ENCODE peak calls at places on chromosomes 6 and 20, in six cellular contexts. V is heart left ventricle, M is breast epithelium, R is IMR-90, U is HCT116, E is prostate gland. X is an unnamed sample.
A peak's percentile ranks its signal among the peaks of the same experiment; 100 is the strongest.

GRCh38 chr6:44309092-44309491 is 4.1 kb downstream of the AARS2 start:
- DNase-seq in R (peak; percentile 85), V (no peak), E (no peak), U (no peak), M (no peak), X (no peak)

GRCh38 chr6:43428112-43428570 is 800 bp downstream of the ABCC10 start:
- DNase-seq in U (no peak), V (no peak), E (no peak), R (no peak), M (no peak), X (no peak)

GRCh38 chr6:90290991-90291390 is 5.7 kb downstream of the BACH2 start:
- DNase-seq in M (no peak), E (no peak), U (no peak), R (peak; percentile 13), V (no peak), X (no peak)

GRCh38 chr6:165799736-165800135 is 136.7 kb upstream of the PDE10A start:
- DNase-seq in M (no peak), E (no peak), V (no peak), U (no peak), R (no peak), X (peak; percentile 31)

GRCh38 chr20:881051-881820 is 34.9 kb downstream of the ANGPT4 start:
- DNase-seq in E (no peak), R (peak; percentile 31), U (peak; percentile 74), V (no peak), M (no peak), X (no peak)

GRCh38 chr6:144110210-144110609 is 14.8 kb upstream of the SF3B5 start:
- DNase-seq in M (no peak), R (no peak), E (no peak), U (no peak), V (no peak), X (no peak)

GRCh38 chr6:156731436-156731835 is 45.7 kb upstream of the ARID1B start:
- DNase-seq in U (peak; percentile 63), R (peak; percentile 86), V (no peak), M (no peak), E (no peak), X (no peak)

GRCh38 chr6:5422321-5422915 is 161.1 kb downstream of the FARS2 start:
- DNase-seq in M (no peak), R (peak; percentile 62), V (no peak), U (peak; percentile 7), E (peak; percentile 19), X (no peak)

GRCh38 chr6:84390334-84390733 is 162.9 kb upstream of the CEP162 start:
- DNase-seq in E (no peak), R (no peak), M (no peak), U (no peak), V (no peak), X (no peak)

GRCh38 chr20:62487564-62488086 is 11.8 kb upstream of the GATA5 start:
- DNase-seq in R (no peak), E (no peak), M (no peak), V (no peak), U (no peak), X (no peak)

GRCh38 chr20:12012241-12013222 is 94.8 kb downstream of the BTBD3 start:
- DNase-seq in U (peak; percentile 31), R (peak; percentile 52), M (no peak), E (no peak), V (no peak), X (no peak)

GRCh38 chr20:3730803-3731370 is 1.6 kb upstream of the HSPA12B start:
- DNase-seq in U (no peak), M (no peak), R (no peak), E (no peak), V (peak; percentile 31), X (no peak)

DNA sequence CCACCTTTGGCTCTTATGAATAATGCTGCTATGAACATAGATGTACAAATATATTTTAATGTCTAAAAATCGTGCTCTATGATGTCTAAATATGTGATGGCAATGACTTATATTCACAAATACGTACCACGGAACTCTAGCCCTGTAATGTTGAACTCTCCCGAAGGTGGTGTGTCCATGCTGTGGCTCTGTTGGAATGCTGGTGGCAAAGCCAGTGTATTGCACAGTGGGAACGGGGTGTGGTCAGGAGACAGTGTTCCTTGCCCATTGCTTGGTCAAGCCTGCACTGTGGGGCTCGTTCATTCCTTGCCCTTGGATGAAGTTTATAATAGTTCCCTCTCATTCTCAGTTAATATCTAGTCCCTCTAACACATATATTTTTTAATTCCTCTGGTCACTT is 109.6 kb downstream of the MTHFD1L start:
- DNase-seq in R (no peak), U (no peak), V (no peak), E (no peak), M (no peak), X (no peak)
- H3K27ac ChIP-seq in R (no peak overlapping the region), U (no peak overlapping the region), V (no peak overlapping the region), E (no peak overlapping the region), M (no peak overlapping the region), X (no peak overlapping the region)

DNA sequence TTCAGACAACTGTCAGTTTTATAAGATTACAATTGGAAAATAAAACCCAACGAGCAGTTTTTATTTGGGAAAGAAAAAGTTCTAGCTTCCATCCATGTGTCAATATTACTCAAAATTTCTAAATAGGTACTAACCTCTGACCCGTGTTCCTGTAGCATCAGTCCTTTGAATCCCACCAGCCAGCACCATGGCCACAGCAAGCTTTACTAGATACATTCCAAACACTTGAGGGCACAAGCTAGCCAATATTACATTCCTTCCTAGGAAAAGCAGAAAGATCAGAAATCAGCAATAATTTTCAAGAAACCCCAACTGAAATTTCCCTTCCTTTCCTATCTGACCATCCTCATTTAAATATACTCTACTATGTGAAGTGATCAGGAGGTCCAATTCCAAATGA is 19.2 kb downstream of the ASF1A start:
- DNase-seq in U (no peak), E (no peak), R (no peak), V (no peak), M (no peak), X (no peak)
- TF ChIP-seq CTCF in U (no peak), E (no peak), R (peak; percentile 10), V (no peak), M (no peak), X (no peak)

GRCh38 chr20:16729565-16730460 is at the start of gene SNRPB2:
- DNase-seq in V (peak; percentile 95), U (peak; percentile 87), R (peak; percentile 95), E (peak; percentile 91), M (peak; percentile 91), X (peak; percentile 87)
- TF ChIP-seq POLR2A in V (no peak), U (peak; percentile 71), R (peak; percentile 94), E (peak; percentile 54), M (peak; percentile 33), X (peak; percentile 49)

DNA sequence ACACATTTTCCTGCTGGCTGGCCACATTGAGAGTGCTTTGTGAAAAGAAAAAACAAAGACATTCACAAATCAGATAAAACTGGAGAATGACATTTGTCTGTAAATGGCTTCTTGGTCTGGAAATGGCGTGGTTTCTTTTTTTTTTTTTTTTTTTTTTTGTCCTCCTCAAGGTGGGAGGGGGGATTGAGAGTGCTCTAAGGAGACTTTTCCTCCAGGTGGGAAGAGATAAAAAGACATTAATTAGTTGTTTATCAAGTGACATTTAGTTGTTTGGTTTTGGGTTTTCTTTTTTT is 40.4 kb downstream of the GNAS start:
- DNase-seq in R (no peak), V (no peak), E (no peak), U (no peak), M (no peak), X (no peak)
- H3K27ac ChIP-seq in R (peak overlapping the region; percentile 100), V (peak overlapping the region; percentile 99), E (peak overlapping the region; percentile 100), U (peak overlapping the region; percentile 85), M (peak overlapping the region; percentile 100), X (peak overlapping the region; percentile 100)

DNA sequence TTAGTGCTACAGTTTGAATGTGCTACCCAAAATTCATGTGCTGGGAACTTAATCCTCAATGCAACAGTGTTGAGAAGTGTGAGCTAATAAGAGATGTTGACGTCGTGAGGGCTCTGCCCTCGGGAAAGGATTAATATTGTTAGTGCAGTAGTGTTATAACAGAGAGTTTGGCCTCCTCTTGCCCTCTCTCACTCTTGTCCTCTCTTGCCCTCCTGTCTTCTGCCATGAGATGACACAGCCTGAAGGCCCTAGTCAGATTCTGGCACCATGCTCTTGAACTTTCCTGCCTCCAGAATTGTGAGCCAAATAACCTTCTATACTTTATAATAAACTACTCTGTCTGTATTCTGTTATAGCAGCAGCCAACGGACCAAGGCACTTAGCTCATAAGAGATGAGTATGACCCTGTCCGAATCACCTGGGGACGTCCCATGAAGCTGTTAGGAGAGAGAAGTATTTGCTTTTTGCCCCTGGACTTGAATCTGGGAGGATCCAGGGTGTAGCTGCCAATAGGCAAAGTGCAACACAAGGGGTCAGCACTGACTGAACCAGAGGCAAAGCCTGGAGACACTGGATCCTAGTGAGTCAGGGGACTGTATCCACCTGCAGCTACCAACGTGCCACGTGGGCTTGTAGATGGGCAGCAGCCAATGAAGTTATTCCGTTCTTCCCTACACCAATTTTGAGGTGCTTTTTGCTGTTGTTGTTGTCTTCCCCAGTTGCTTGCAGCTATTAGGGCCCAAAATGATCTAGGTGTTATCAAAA is 233.7 kb downstream of the THBS2 start:
- DNase-seq in R (peak; percentile 14), V (no peak), E (no peak), M (no peak), U (no peak), X (no peak)
- TF ChIP-seq CTCF in R (no peak), V (no peak), E (no peak), M (no peak), U (peak; percentile 45), X (no peak)

X was measured in gastrocnemius medialis.